ENCODE peak calls at places on chromosomes 7 and 10, in six cellular contexts. N is K562, X is GM12891, R is GM12878, M is H1, T is HepG2. L is an unnamed sample.
A peak's percentile ranks its signal among the peaks of the same experiment; 100 is the strongest.

GRCh38 chr10:121027390-121027789 is 176.2 kb downstream of the WDR11 start:
- DNase-seq in X (no peak), T (peak; percentile 26), M (no peak), N (no peak), R (no peak), L (no peak)

GRCh38 chr10:34908472-34908871 is 93.4 kb upstream of the PARD3 start:
- DNase-seq in R (no peak), T (no peak), N (no peak), M (no peak), X (no peak), L (no peak)

GRCh38 chr10:53236941-53237340 is 464.4 kb upstream of the MBL2 start:
- DNase-seq in M (no peak), R (no peak), N (no peak), T (no peak), X (no peak), L (no peak)

GRCh38 chr10:118953999-118954398 is 75.5 kb upstream of the NANOS1 start:
- DNase-seq in T (no peak), X (no peak), N (no peak), R (no peak), M (no peak), L (no peak)

GRCh38 chr7:158567153-158567603 is 20.4 kb downstream of the PTPRN2 start:
- DNase-seq in N (no peak), M (no peak), R (no peak), T (no peak), X (no peak), L (no peak)

GRCh38 chr7:27160546-27161213 is 4.2 kb upstream of the HOXA7 start:
- DNase-seq in N (peak; percentile 86), M (peak; percentile 59), R (peak; percentile 23), X (peak; percentile 90), T (peak; percentile 62), L (peak; percentile 87)

GRCh38 chr10:84424731-84425165 is 96.4 kb downstream of the CCSER2 start:
- DNase-seq in T (peak; percentile 54), R (peak; percentile 2), M (no peak), N (no peak), X (no peak), L (no peak)

GRCh38 chr10:120085386-120085785 is 192.9 kb downstream of the SEC23IP start:
- DNase-seq in N (no peak), R (no peak), T (no peak), M (no peak), X (no peak), L (no peak)

GRCh38 chr7:33669251-33669670 is 236.1 kb upstream of the BMPER start:
- DNase-seq in X (no peak), M (no peak), N (no peak), T (peak; percentile 70), R (no peak), L (no peak)

GRCh38 chr7:151550601-151551286 is 31.0 kb upstream of the RHEB start:
- DNase-seq in T (peak; percentile 23), N (no peak), R (no peak), M (no peak), X (no peak), L (no peak)

GRCh38 chr7:155547161-155547791 is 917 bp upstream of the CNPY1 start:
- DNase-seq in N (no peak), T (no peak), M (no peak), X (no peak), R (no peak), L (no peak)

GRCh38 chr10:21527634-21528451 is 2.4 kb upstream of the SKIDA1 start:
- DNase-seq in T (no peak), N (no peak), M (no peak), X (no peak), R (no peak), L (no peak)

GRCh38 chr10:49761201-49761788 is 828 bp downstream of the OGDHL start:
- DNase-seq in R (no peak), N (no peak), T (no peak), M (no peak), X (no peak), L (no peak)

GRCh38 chr10:47173929-47174442 is 126.0 kb upstream of the GDF10 start:
- DNase-seq in T (no peak), X (no peak), N (no peak), M (no peak), R (no peak), L (no peak)

GRCh38 chr10:18140149-18140956 is at the start of gene CACNB2:
- DNase-seq in R (no peak), M (no peak), T (peak; percentile 10), X (peak; percentile 8), N (no peak), L (no peak)

GRCh38 chr7:31890751-31891150 is 179.5 kb downstream of the PDE1C start:
- DNase-seq in M (no peak), X (no peak), N (no peak), R (no peak), T (no peak), L (no peak)

GRCh38 chr10:91088300-91089140 is 131.9 kb upstream of the PCGF5 start:
- DNase-seq in N (no peak), T (peak; percentile 30), M (no peak), R (no peak), X (no peak), L (no peak)

GRCh38 chr7:45988405-45989057 is 67.5 kb upstream of the IGFBP3 start:
- DNase-seq in M (no peak), X (no peak), N (no peak), R (no peak), T (peak; percentile 68), L (no peak)

GRCh38 chr7:136870799-136871487 is 2.5 kb downstream of the CHRM2 start:
- DNase-seq in R (no peak), X (no peak), T (no peak), M (no peak), N (no peak), L (no peak)

GRCh38 chr7:158395780-158396214 is 191.8 kb downstream of the PTPRN2 start:
- DNase-seq in N (no peak), R (no peak), M (peak; percentile 36), T (no peak), X (no peak), L (no peak)

GRCh38 chr7:24587853-24588252 is 14.6 kb downstream of the PALS2 start:
- DNase-seq in N (peak; percentile 14), X (no peak), R (no peak), T (peak; percentile 46), M (no peak), L (no peak)

GRCh38 chr10:104779701-104780100 is 138.6 kb downstream of the SORCS3 start:
- DNase-seq in R (no peak), M (no peak), T (no peak), N (no peak), X (no peak), L (no peak)
- TF ChIP-seq TAF1 in R (no peak), M (no peak), T (no peak), N (no peak), X (no peak), L (no peak)

GRCh38 chr7:47580175-47580701 is 1.7 kb downstream of the TNS3 start:
- DNase-seq in N (no peak), X (no peak), M (no peak), T (peak; percentile 91), R (no peak), L (no peak)

GRCh38 chr7:47580811-47581331 is 1.0 kb downstream of the TNS3 start:
- DNase-seq in R (no peak), X (no peak), T (peak; percentile 12), N (no peak), M (no peak), L (no peak)

GRCh38 chr7:47581442-47581820 is 480 bp downstream of the TNS3 start:
- DNase-seq in M (no peak), T (no peak), R (no peak), N (no peak), X (no peak), L (no peak)

GRCh38 chr7:47582748-47583740 is 1.1 kb upstream of the TNS3 start:
- DNase-seq in R (no peak), N (no peak), T (no peak), M (no peak), X (no peak), L (no peak)

DNA sequence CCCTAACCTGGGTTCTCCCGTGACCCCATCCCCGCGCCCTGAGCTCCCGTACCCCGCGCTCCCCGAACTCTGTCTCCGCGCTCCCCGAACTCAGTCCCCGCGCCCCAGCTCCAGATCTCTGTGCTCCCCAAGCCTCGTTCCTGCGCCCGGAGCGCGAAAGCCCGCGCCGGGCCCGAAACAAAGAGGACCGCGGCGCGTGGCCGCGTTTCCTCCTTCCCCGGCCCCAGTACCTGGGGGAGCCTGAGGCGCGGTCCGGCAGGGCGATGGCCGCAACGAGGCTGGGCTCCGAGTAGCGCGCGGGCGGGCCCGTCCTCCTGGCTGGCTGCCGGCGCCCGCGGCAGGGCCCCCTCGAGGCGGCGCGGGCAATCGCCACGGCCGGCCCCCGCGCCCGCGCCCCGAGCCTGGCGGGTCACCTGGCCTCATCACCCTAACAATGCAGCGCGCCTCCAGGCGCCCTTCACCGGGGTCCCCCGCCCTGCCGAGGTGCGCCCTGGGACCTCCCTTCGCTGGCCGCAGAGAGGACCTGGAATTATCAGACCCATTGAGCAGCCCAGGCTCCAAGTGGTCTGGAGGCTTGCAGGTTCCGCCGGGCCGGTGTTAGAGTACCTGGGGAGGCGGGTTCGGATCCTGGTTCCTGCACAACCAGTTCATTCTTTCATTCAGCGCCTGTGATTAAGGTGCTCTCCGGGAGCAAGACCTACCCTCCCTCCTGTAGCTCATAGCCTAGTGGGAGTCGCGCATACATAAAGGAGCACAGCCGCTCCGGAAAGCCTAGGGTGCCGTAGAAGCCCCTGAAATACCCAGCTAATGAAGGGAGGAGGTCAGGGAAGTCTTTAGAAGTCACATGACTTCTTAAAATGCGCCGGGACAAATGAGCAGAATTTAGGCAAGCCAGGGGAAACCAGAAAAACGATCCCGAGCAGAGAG is at the start of gene TNS3:
- DNase-seq in R (no peak), X (no peak), N (no peak), T (no peak), M (no peak), L (no peak)
- TF ChIP-seq POLR2A in R (no peak), X (no peak), N (no peak), T (peak; percentile 25), M (no peak), L (no peak)

DNA sequence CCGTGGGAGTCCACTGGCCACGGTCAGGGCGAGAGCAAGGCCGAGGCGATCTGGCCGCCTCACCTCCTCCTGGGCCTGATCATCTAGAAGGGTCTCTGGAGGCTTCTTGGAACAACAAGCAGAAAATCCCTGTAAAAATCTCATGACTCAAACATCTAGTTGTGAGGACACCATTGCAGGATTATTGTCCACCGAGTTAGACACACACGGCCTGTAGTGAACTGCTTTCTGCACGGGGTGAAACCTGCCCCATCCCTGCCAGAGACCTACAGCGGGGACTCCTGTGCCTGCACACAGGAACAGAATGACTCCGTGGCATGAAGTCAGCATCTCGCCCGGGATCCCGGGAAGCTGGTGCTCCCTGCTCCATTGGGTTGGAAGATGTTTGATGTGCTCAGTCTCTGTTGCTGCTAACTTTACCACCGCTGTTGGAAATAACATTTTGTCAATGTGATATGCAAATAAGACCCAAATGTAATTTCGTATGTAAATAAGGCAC is 267.0 kb upstream of the TCERG1L start:
- DNase-seq in M (no peak), N (no peak), R (no peak), T (no peak), X (no peak), L (no peak)
- TF ChIP-seq TAF1 in M (no peak), N (no peak), R (no peak), T (no peak), X (no peak), L (no peak)

DNA sequence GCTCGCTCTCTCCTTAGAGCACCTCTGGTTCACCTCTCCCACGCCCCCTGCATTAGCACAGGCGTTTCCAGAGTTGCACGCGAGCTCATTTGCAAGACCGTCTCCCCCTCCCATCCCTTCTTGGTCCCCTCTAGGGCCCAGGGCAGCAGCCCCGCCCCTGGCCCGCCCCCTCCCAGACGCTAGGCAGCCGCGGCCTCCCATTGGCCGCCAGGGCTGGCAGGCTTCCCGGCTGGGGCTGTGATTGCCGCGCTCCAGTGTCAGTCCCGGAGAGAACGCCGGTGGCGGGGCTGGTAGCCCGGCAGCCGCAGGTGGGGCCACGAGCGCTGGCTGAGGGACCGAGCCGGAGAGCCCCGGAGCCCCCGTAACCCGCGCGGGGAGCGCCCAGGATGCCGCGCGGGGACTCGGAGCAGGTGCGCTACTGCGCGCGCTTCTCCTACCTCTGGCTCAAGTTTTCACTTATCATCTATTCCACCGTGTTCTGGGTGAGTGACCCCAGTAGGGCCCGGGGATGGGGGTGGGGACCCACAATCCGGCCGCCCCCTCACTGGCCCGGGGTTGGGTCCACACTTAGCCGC is at the start of gene TSPAN15:
- DNase-seq in T (peak; percentile 68), M (peak; percentile 88), X (peak; percentile 84), N (peak; percentile 95), R (peak; percentile 45), L (peak; percentile 69)
- TF ChIP-seq POLR2A in T (no peak), M (no peak), X (no peak), N (no peak), R (no peak), L (no peak)

L was measured in GM12892.